ENCODE peak calls at places on chromosomes 2 and 18, in eight cellular contexts. Q, L, X, P, K, G, T and Z are unnamed samples.

GRCh38 chr18:730692-731091 is 18.3 kb upstream of the ENOSF1 start:
- DNase-seq in P (no peak), G (no peak), T (no peak), L (no peak), X (no peak), Q (no peak), K (no peak), Z (no peak)

GRCh38 chr18:27942706-27943105 is 234.2 kb downstream of the CDH2 start:
- DNase-seq in Q (no peak), P (no peak), G (peak), X (no peak), T (no peak), K (no peak), L (no peak), Z (peak)

GRCh38 chr18:21803495-21803894 is 62.9 kb downstream of the MIB1 start:
- DNase-seq in L (no peak), Q (no peak), G (peak), P (no peak), K (no peak), T (no peak), X (no peak), Z (peak)

GRCh38 chr2:1722692-1723091 is 21.6 kb downstream of the PXDN start:
- DNase-seq in G (no peak), Q (no peak), X (no peak), P (no peak), T (no peak), L (no peak), K (no peak), Z (no peak)

GRCh38 chr2:30300456-30301221 is 69.3 kb downstream of the LBH start:
- DNase-seq in L (no peak), P (no peak), G (no peak), K (no peak), Q (no peak), T (no peak), X (no peak), Z (no peak)

GRCh38 chr2:122949523-122949922 is 1075.6 kb upstream of the CNTNAP5 start:
- DNase-seq in L (no peak), P (no peak), K (no peak), G (no peak), Q (no peak), T (no peak), X (no peak), Z (no peak)

GRCh38 chr2:42367835-42368234 is 6.8 kb upstream of the COX7A2L start:
- DNase-seq in K (no peak), Q (no peak), G (no peak), L (no peak), T (no peak), P (no peak), X (no peak), Z (peak)

GRCh38 chr2:190470256-190470826 is 62.2 kb downstream of the MFSD6 start:
- DNase-seq in Q (no peak), G (no peak), K (no peak), X (no peak), T (no peak), L (no peak), P (no peak), Z (no peak)

GRCh38 chr2:105390454-105390853 is 8.4 kb downstream of the FHL2 start:
- DNase-seq in T (no peak), G (no peak), L (no peak), X (no peak), K (no peak), Q (no peak), P (no peak), Z (no peak)

GRCh38 chr2:235238537-235238936 is 255.3 kb upstream of the AGAP1 start:
- DNase-seq in T (no peak), X (no peak), Q (no peak), P (no peak), G (peak), K (no peak), L (no peak), Z (no peak)

GRCh38 chr2:44495035-44495434 is 133.3 kb downstream of the CAMKMT start:
- DNase-seq in K (no peak), X (no peak), G (no peak), P (no peak), Q (no peak), L (no peak), T (no peak), Z (no peak)

GRCh38 chr2:30935795-30936194 is 128.5 kb upstream of the CAPN13 start:
- DNase-seq in K (no peak), X (no peak), G (no peak), T (no peak), L (no peak), Q (no peak), P (no peak), Z (no peak)

GRCh38 chr2:57758686-57759085 is 287.9 kb upstream of the VRK2 start:
- DNase-seq in G (no peak), X (no peak), T (no peak), K (no peak), P (no peak), L (no peak), Q (no peak), Z (no peak)

GRCh38 chr2:197925204-197925603 is 120.8 kb downstream of the PLCL1 start:
- DNase-seq in Q (no peak), G (no peak), X (no peak), K (no peak), P (no peak), L (no peak), T (no peak), Z (no peak)

GRCh38 chr2:209208211-209208610 is 215.6 kb upstream of the MAP2 start:
- DNase-seq in G (peak), T (no peak), P (no peak), L (no peak), K (no peak), X (no peak), Q (no peak), Z (peak)

GRCh38 chr2:240149943-240150784 is 9.7 kb upstream of the OTOS start:
- DNase-seq in T (no peak), X (peak), Q (no peak), L (no peak), K (no peak), P (peak), G (no peak), Z (peak)

GRCh38 chr2:232492963-232493700 is 5.5 kb upstream of the ECEL1 start:
- DNase-seq in L (no peak), G (no peak), X (no peak), P (no peak), K (no peak), Q (no peak), T (no peak), Z (no peak)

GRCh38 chr2:63056309-63057065 is 5.9 kb downstream of the OTX1 start:
- DNase-seq in G (no peak), T (no peak), K (no peak), L (no peak), Q (no peak), P (no peak), X (no peak), Z (no peak)

GRCh38 chr2:57796527-57796926 is 250.1 kb upstream of the VRK2 start:
- DNase-seq in T (no peak), G (no peak), X (no peak), Q (no peak), P (no peak), K (no peak), L (no peak), Z (no peak)

GRCh38 chr2:7880561-7880960 is 801.3 kb upstream of the ID2 start:
- DNase-seq in X (no peak), G (no peak), L (no peak), T (no peak), P (no peak), K (no peak), Q (peak), Z (no peak)

GRCh38 chr18:13187498-13187897 is 31.1 kb upstream of the LDLRAD4 start:
- DNase-seq in G (no peak), T (no peak), K (no peak), Q (no peak), L (no peak), X (no peak), P (no peak), Z (no peak)

GRCh38 chr2:240946654-240947053 is 40.5 kb downstream of the CROCC2 start:
- DNase-seq in Q (no peak), X (no peak), K (peak), T (no peak), L (no peak), P (no peak), G (no peak), Z (peak)

GRCh38 chr2:24492283-24493272 is 1.5 kb downstream of the NCOA1 start:
- DNase-seq in P (no peak), X (no peak), T (no peak), K (no peak), G (no peak), L (no peak), Q (no peak), Z (peak)

GRCh38 chr2:120330946-120331822 is 14.8 kb upstream of the INHBB start:
- DNase-seq in T (no peak), X (no peak), Q (no peak), K (no peak), L (no peak), G (no peak), P (no peak), Z (no peak)

GRCh38 chr2:40668435-40668834 is 216.5 kb upstream of the SLC8A1 start:
- DNase-seq in G (no peak), Q (no peak), X (no peak), P (no peak), T (no peak), K (no peak), L (no peak), Z (no peak)

GRCh38 chr18:26307161-26307773 is 81.0 kb downstream of the TAF4B start:
- DNase-seq in X (peak), K (peak), G (peak), T (no peak), L (no peak), P (peak), Q (peak), Z (peak)

GRCh38 chr2:68052717-68053422 is 9.9 kb downstream of the C1D start:
- DNase-seq in L (no peak), K (no peak), P (no peak), T (no peak), Q (no peak), G (no peak), X (no peak), Z (no peak)

GRCh38 chr2:42053482-42053790 is 5.6 kb downstream of the PKDCC start:
- DNase-seq in G (no peak), P (no peak), K (no peak), T (no peak), L (no peak), Q (no peak), X (no peak), Z (no peak)

GRCh38 chr2:120109186-120110061 is 96.5 kb downstream of the EPB41L5 start:
- DNase-seq in G (peak), X (peak), K (no peak), Q (no peak), T (no peak), P (no peak), L (no peak), Z (peak)

GRCh38 chr18:8667846-8668245 is 37.5 kb upstream of the MTCL1 start:
- DNase-seq in L (no peak), X (no peak), K (no peak), G (no peak), Q (no peak), P (no peak), T (no peak), Z (peak)

GRCh38 chr2:217934321-217935131 is 68.3 kb downstream of the TNS1 start:
- DNase-seq in T (no peak), K (no peak), Q (no peak), L (no peak), P (no peak), X (peak), G (peak), Z (peak)

GRCh38 chr2:74414913-74415761 is 6.3 kb downstream of the C2orf81 start:
- DNase-seq in K (no peak), T (no peak), L (no peak), G (no peak), X (peak), Q (no peak), P (no peak), Z (no peak)

GRCh38 chr2:234026111-234026510 is 24.4 kb upstream of the SPP2 start:
- DNase-seq in Q (no peak), L (no peak), X (no peak), P (no peak), G (peak), K (no peak), T (no peak), Z (no peak)

GRCh38 chr2:85737481-85737880 is 16.3 kb upstream of the ATOH8 start:
- DNase-seq in T (no peak), G (no peak), L (no peak), Q (no peak), X (no peak), K (peak), P (no peak), Z (peak)

GRCh38 chr18:5890606-5891360 is 4.5 kb downstream of the TMEM200C start:
- DNase-seq in X (peak), T (no peak), G (no peak), P (no peak), L (no peak), Q (no peak), K (no peak), Z (no peak)

GRCh38 chr2:216862628-216863027 is 2.8 kb upstream of the TNP1 start:
- DNase-seq in L (no peak), X (no peak), T (no peak), Q (peak), P (no peak), K (no peak), G (no peak), Z (no peak)